ENCODE peak calls at places on chromosomes 13 and 19, in ten cellular contexts. N, P, Y, O, X, E, W, D, S and C are unnamed samples.

GRCh38 chr13:110211046-110211445 is 95.9 kb downstream of the COL4A1 start:
- DNase-seq in O (no peak), D (no peak), N (no peak), W (no peak), P (no peak), Y (no peak), E (no peak), S (no peak), X (no peak), C (no peak)

GRCh38 chr13:76937416-76937815 is 10.9 kb upstream of the ACOD1 start:
- DNase-seq in Y (no peak), W (no peak), D (no peak), E (peak), X (peak), N (no peak), P (peak), S (no peak), O (no peak), C (no peak)

GRCh38 chr19:1605236-1606137 is at the start of gene UQCR11:
- DNase-seq in N (peak), D (peak), Y (peak), P (peak), S (peak), X (peak), O (peak), E (peak), W (peak), C (peak)

GRCh38 chr19:13830761-13831481 is 35.7 kb downstream of the ZSWIM4 start:
- DNase-seq in E (no peak), Y (no peak), X (peak), W (no peak), S (peak), O (no peak), N (no peak), P (no peak), D (no peak), C (no peak)

GRCh38 chr13:24511019-24511823 is 1.4 kb downstream of the PARP4 start:
- DNase-seq in E (peak), D (peak), Y (peak), O (no peak), S (no peak), W (no peak), P (peak), X (peak), N (peak), C (no peak)

GRCh38 chr13:26952551-26953138 is 192.1 kb upstream of the GPR12 start:
- DNase-seq in O (no peak), N (no peak), X (no peak), D (no peak), Y (no peak), E (no peak), S (no peak), P (no peak), W (no peak), C (no peak)

GRCh38 chr13:95185851-95186250 is 115.4 kb downstream of the ABCC4 start:
- DNase-seq in N (peak), S (no peak), W (no peak), P (no peak), Y (no peak), O (no peak), D (no peak), X (no peak), E (no peak), C (no peak)

GRCh38 chr19:43697295-43697694 is 18.6 kb upstream of the IRGC start:
- DNase-seq in Y (no peak), N (no peak), P (no peak), E (no peak), D (no peak), X (no peak), S (no peak), W (no peak), O (no peak), C (no peak)

GRCh38 chr19:903266-903797 is 9.7 kb downstream of the R3HDM4 start:
- DNase-seq in D (no peak), E (no peak), X (no peak), P (no peak), S (no peak), W (no peak), O (no peak), Y (no peak), N (no peak), C (no peak)

GRCh38 chr13:62094937-62095336 is 679.3 kb upstream of the PCDH20 start:
- DNase-seq in E (no peak), Y (no peak), D (no peak), P (no peak), X (no peak), O (no peak), S (no peak), W (no peak), N (no peak), C (no peak)

GRCh38 chr19:57719424-57719823 is 8.0 kb downstream of the ZNF671 start:
- DNase-seq in N (no peak), O (no peak), S (no peak), D (no peak), W (no peak), Y (no peak), P (no peak), X (no peak), E (no peak), C (no peak)